ENCODE peak calls at places on chromosomes 11 and 22, in four cellular contexts. One of them, this sample, is unnamed.

GRCh38 chr11:107969219-107969618 is 39.5 kb upstream of the CUL5 start:
- DNase-seq in K562: peak
- DNase-seq in H1: no peak
- DNase-seq in GM12878: no peak
- DNase-seq in this sample: no peak

GRCh38 chr11:98183034-98183433 is 837.7 kb upstream of the CNTN5 start:
- DNase-seq in K562: peak
- DNase-seq in H1: no peak
- DNase-seq in GM12878: no peak
- DNase-seq in this sample: no peak

GRCh38 chr22:30826670-30827355 is 132.1 kb downstream of the OSBP2 start:
- DNase-seq in K562: no peak
- DNase-seq in H1: peak
- DNase-seq in GM12878: no peak
- DNase-seq in this sample: no peak

GRCh38 chr11:32213223-32213622 is 122.3 kb downstream of the RCN1 start:
- DNase-seq in K562: no peak
- DNase-seq in H1: no peak
- DNase-seq in GM12878: no peak
- DNase-seq in this sample: peak

GRCh38 chr22:49999063-49999900 is 13.3 kb downstream of the IL17REL start:
- DNase-seq in K562: peak
- DNase-seq in H1: peak
- DNase-seq in GM12878: no peak
- DNase-seq in this sample: no peak

GRCh38 chr11:57327721-57328120 is 3.0 kb upstream of the TNKS1BP1 start:
- DNase-seq in K562: no peak
- DNase-seq in H1: no peak
- DNase-seq in GM12878: no peak
- DNase-seq in this sample: no peak

GRCh38 chr22:48925450-48925849 is 902.2 kb downstream of the BRD1 start:
- DNase-seq in K562: no peak
- DNase-seq in H1: no peak
- DNase-seq in GM12878: no peak
- DNase-seq in this sample: no peak

GRCh38 chr22:22156716-22157499 is 87.7 kb upstream of the VPREB1 start:
- DNase-seq in K562: peak
- DNase-seq in H1: peak
- DNase-seq in GM12878: peak
- DNase-seq in this sample: peak

GRCh38 chr11:92663539-92663938 is 305.9 kb upstream of the MTNR1B start:
- DNase-seq in K562: no peak
- DNase-seq in H1: no peak
- DNase-seq in GM12878: no peak
- DNase-seq in this sample: no peak

GRCh38 chr22:39999144-39999757 is 4.5 kb downstream of the FAM83F start:
- DNase-seq in K562: peak
- DNase-seq in H1: no peak
- DNase-seq in GM12878: no peak
- DNase-seq in this sample: peak

GRCh38 chr11:126140932-126141291 is 70.5 kb downstream of the RPUSD4 start:
- DNase-seq in K562: no peak
- DNase-seq in H1: no peak
- DNase-seq in GM12878: no peak
- DNase-seq in this sample: peak

GRCh38 chr11:11691296-11692141 is 69.7 kb upstream of the GALNT18 start:
- DNase-seq in K562: no peak
- DNase-seq in H1: peak
- DNase-seq in GM12878: no peak
- DNase-seq in this sample: no peak

GRCh38 chr11:3104051-3104714 is 47.0 kb upstream of the CARS1 start:
- DNase-seq in K562: no peak
- DNase-seq in H1: no peak
- DNase-seq in GM12878: no peak
- DNase-seq in this sample: no peak

GRCh38 chr22:25965331-25965730 is 203.9 kb upstream of the SEZ6L start:
- DNase-seq in K562: no peak
- DNase-seq in H1: no peak
- DNase-seq in GM12878: no peak
- DNase-seq in this sample: no peak

GRCh38 chr11:100830295-100830694 is 143.2 kb downstream of the ARHGAP42 start:
- DNase-seq in K562: no peak
- DNase-seq in H1: no peak
- DNase-seq in GM12878: no peak
- DNase-seq in this sample: no peak

GRCh38 chr11:113193894-113194293 is 120.5 kb upstream of the TTC12 start:
- DNase-seq in K562: no peak
- DNase-seq in H1: no peak
- DNase-seq in GM12878: peak
- DNase-seq in this sample: no peak

GRCh38 chr11:96014234-96014633 is 90.3 kb upstream of the MTMR2 start:
- DNase-seq in K562: no peak
- DNase-seq in H1: no peak
- DNase-seq in GM12878: peak
- DNase-seq in this sample: peak

GRCh38 chr22:36374603-36375024 is 13.2 kb downstream of the MYH9 start:
- DNase-seq in K562: no peak
- DNase-seq in H1: no peak
- DNase-seq in GM12878: no peak
- DNase-seq in this sample: peak

GRCh38 chr22:37802310-37803194 is 5.2 kb upstream of the GCAT start:
- DNase-seq in K562: peak
- DNase-seq in H1: peak
- DNase-seq in GM12878: no peak
- DNase-seq in this sample: peak

GRCh38 chr11:113862430-113862829 is 12.9 kb downstream of the USP28 start:
- DNase-seq in K562: no peak
- DNase-seq in H1: no peak
- DNase-seq in GM12878: no peak
- DNase-seq in this sample: peak

GRCh38 chr11:72224587-72225410 is at the start of gene INPPL1:
- DNase-seq in K562: peak
- DNase-seq in H1: peak
- DNase-seq in GM12878: no peak
- DNase-seq in this sample: no peak

GRCh38 chr11:103636232-103636631 is 400.2 kb upstream of the DDI1 start:
- DNase-seq in K562: no peak
- DNase-seq in H1: no peak
- DNase-seq in GM12878: no peak
- DNase-seq in this sample: no peak

GRCh38 chr11:35953081-35953480 is 9.2 kb downstream of the LDLRAD3 start:
- DNase-seq in K562: no peak
- DNase-seq in H1: no peak
- DNase-seq in GM12878: no peak
- DNase-seq in this sample: no peak

GRCh38 chr11:29022676-29023075 is 914.5 kb downstream of the METTL15 start:
- DNase-seq in K562: no peak
- DNase-seq in H1: no peak
- DNase-seq in GM12878: no peak
- DNase-seq in this sample: no peak

GRCh38 chr22:31490496-31490925 is 869 bp upstream of the EIF4ENIF1 start:
- DNase-seq in K562: peak
- DNase-seq in H1: peak
- DNase-seq in GM12878: peak
- DNase-seq in this sample: peak

GRCh38 chr11:119315139-119316016 is 1.6 kb downstream of the MCAM start:
- DNase-seq in K562: no peak
- DNase-seq in H1: peak
- DNase-seq in GM12878: no peak
- DNase-seq in this sample: no peak

GRCh38 chr11:126698576-126698975 is 302.0 kb downstream of the KIRREL3 start:
- DNase-seq in K562: no peak
- DNase-seq in H1: no peak
- DNase-seq in GM12878: no peak
- DNase-seq in this sample: no peak

GRCh38 chr22:23503142-23503541 is 76.9 kb downstream of the IGLL1 start:
- DNase-seq in K562: no peak
- DNase-seq in H1: no peak
- DNase-seq in GM12878: no peak
- DNase-seq in this sample: no peak
- TF ChIP-seq CHD1 in K562: no peak
- TF ChIP-seq CHD1 in H1: no peak
- TF ChIP-seq CHD1 in GM12878: no peak
- TF ChIP-seq CHD1 in this sample: no peak

GRCh38 chr11:7969756-7970646 is 4.8 kb upstream of the NLRP10 start:
- DNase-seq in K562: no peak
- DNase-seq in H1: no peak
- DNase-seq in GM12878: no peak
- DNase-seq in this sample: no peak

GRCh38 chr11:7967097-7967496 is 1.9 kb upstream of the NLRP10 start:
- DNase-seq in K562: no peak
- DNase-seq in H1: no peak
- DNase-seq in GM12878: no peak
- DNase-seq in this sample: peak

GRCh38 chr11:7968686-7969085 is 3.4 kb upstream of the NLRP10 start:
- DNase-seq in K562: no peak
- DNase-seq in H1: no peak
- DNase-seq in GM12878: no peak
- DNase-seq in this sample: peak

GRCh38 chr11:7965386-7965785 is at the start of gene NLRP10:
- DNase-seq in K562: no peak
- DNase-seq in H1: no peak
- DNase-seq in GM12878: no peak
- DNase-seq in this sample: peak

GRCh38 chr11:7967826-7968225 is 2.6 kb upstream of the NLRP10 start:
- DNase-seq in K562: no peak
- DNase-seq in H1: no peak
- DNase-seq in GM12878: no peak
- DNase-seq in this sample: peak
- TF ChIP-seq CHD1 in K562: no peak
- TF ChIP-seq CHD1 in H1: no peak
- TF ChIP-seq CHD1 in GM12878: no peak
- TF ChIP-seq CHD1 in this sample: no peak

GRCh38 chr11:64888761-64889511 is 10.5 kb upstream of the EHD1 start:
- DNase-seq in K562: peak
- DNase-seq in H1: no peak
- DNase-seq in GM12878: no peak
- DNase-seq in this sample: no peak
- TF ChIP-seq CHD1 in K562: no peak
- TF ChIP-seq CHD1 in H1: no peak
- TF ChIP-seq CHD1 in GM12878: no peak
- TF ChIP-seq CHD1 in this sample: no peak

DNA sequence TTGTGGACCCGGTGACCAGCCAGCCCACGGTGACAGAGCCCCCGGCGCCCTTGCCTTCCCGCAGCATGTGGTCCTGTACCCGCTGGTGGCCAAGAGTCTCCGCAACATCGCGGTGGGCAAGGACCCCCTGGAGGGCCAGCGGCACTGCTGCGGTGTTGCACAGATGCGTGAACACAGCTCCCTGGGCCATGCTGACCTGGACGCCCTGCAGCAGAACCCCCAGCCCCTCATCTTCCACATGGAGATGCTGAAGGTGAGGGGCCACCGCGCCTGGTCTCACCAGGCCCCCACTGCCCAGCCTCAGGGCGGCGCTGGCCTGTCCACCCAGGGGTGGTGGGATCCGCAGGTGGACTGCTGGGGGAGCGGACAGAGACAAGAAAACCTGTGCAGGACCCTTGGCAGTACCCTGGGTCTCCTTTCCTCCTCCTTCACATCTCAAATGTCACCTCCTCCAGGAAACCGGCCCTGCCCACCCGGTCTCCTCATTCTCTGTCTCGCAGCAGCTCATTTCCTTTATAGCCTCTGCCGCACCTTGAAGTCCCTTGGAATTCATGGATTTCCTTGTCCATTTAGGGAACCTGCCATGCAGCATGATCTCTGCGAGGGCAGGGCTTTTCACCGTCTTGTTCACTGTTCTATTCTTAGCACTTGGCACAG is 6.5 kb downstream of the AIP start:
- DNase-seq in K562: no peak
- DNase-seq in H1: no peak
- DNase-seq in GM12878: no peak
- DNase-seq in this sample: no peak
- TF ChIP-seq CHD1 in K562: no peak
- TF ChIP-seq CHD1 in H1: no peak
- TF ChIP-seq CHD1 in GM12878: no peak
- TF ChIP-seq CHD1 in this sample: no peak

DNA sequence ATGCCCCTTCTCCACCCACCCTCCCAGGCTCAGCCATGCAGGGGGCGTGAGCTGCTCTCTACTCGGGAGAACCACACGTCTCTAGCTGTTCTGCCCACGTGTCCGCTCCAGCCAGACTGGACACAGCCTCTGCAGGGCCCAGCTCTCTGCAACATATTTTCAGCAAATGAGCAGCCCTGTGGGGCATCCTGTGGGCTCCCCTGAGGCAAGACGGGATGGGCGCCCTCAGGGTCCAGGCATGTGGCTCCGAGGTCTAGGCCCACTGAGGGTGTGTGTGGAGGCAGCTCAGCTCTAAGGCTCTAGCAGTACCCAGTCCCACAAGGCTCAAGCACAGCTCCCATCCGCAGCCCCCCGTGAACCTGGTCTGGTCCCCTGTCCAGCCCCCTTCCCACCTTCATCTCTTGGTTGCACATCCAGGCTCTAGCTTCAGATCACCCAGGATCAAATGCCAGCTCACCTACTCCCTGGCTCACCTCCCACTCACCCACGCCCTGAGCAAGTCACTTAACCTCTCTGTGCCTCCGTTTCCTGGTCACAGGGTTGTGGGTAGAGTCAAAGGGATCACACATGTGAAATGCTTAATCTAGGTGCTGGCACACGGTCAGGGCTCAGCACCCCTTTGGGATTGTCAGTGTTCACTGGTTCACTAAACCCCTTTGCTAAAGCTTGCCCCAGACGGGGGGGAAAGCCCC is 57.8 kb upstream of the TCF20 start:
- DNase-seq in K562: no peak
- DNase-seq in H1: no peak
- DNase-seq in GM12878: no peak
- DNase-seq in this sample: no peak
- TF ChIP-seq CHD1 in K562: no peak
- TF ChIP-seq CHD1 in H1: no peak
- TF ChIP-seq CHD1 in GM12878: no peak
- TF ChIP-seq CHD1 in this sample: no peak

GRCh38 chr11:65559535-65559934 is 1.4 kb upstream of the LTBP3 start:
- DNase-seq in K562: no peak
- DNase-seq in H1: no peak
- DNase-seq in GM12878: no peak
- DNase-seq in this sample: no peak
- TF ChIP-seq CHD1 in K562: no peak
- TF ChIP-seq CHD1 in H1: no peak
- TF ChIP-seq CHD1 in GM12878: no peak
- TF ChIP-seq CHD1 in this sample: no peak

DNA sequence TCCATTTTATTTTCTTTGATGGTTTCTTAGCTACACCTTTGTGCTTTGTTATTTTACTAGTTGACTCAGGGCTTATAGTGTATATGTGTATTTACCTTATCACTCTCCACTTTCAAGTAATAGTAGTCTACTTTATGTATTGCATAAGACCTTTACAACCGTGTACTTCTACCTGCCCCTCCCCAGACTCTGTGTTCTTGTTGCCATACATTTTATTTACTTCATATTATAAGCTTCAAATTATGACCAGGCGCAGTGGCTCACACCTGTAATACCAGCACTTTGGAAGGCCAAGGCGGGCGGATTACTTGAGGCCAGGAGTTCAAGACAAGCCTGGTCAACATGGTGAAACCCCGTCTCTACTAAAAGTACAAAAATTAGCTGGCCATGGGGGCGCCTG is 28.2 kb upstream of the CTSD start:
- DNase-seq in K562: no peak
- DNase-seq in H1: no peak
- DNase-seq in GM12878: no peak
- DNase-seq in this sample: no peak
- TF ChIP-seq CHD1 in K562: no peak
- TF ChIP-seq CHD1 in H1: no peak
- TF ChIP-seq CHD1 in GM12878: no peak
- TF ChIP-seq CHD1 in this sample: no peak

GRCh38 chr11:17445240-17445795 is 31.3 kb downstream of the ABCC8 start:
- DNase-seq in K562: no peak
- DNase-seq in H1: no peak
- DNase-seq in GM12878: no peak
- DNase-seq in this sample: no peak
- TF ChIP-seq CHD1 in K562: no peak
- TF ChIP-seq CHD1 in H1: no peak
- TF ChIP-seq CHD1 in GM12878: no peak
- TF ChIP-seq CHD1 in this sample: no peak

This sample was measured in IMR-90.